ENCODE peak calls at places on chromosomes 5 and 9, in six cellular contexts. H is PC-9, A is testis, O is GM23338, S is A549, L is caudate nucleus. M is an unnamed sample.

GRCh38 chr9:133112361-133113026 is 8.5 kb downstream of the RALGDS start:
- DNase-seq in O (no peak), H (no peak), A (no peak), S (no peak), L (no peak), M (peak; percentile 88)

GRCh38 chr5:179143446-179143845 is 83.3 kb downstream of the ZNF354C start:
- DNase-seq in A (no peak), O (peak; percentile 79), L (no peak), S (no peak), H (no peak), M (no peak)

GRCh38 chr5:78598973-78599372 is 49.6 kb downstream of the LHFPL2 start:
- DNase-seq in O (no peak), S (no peak), A (no peak), H (no peak), L (no peak), M (no peak)

GRCh38 chr9:69279084-69279729 is 45.8 kb upstream of the ENTREP1 start:
- DNase-seq in S (no peak), O (no peak), L (no peak), H (no peak), A (no peak), M (no peak)

GRCh38 chr5:124871299-124871698 is 124.9 kb upstream of the ZNF608 start:
- DNase-seq in A (no peak), L (no peak), S (no peak), H (no peak), O (no peak), M (no peak)

GRCh38 chr5:88683506-88684135 is 199.4 kb downstream of the MEF2C start:
- DNase-seq in L (peak; percentile 57), A (no peak), S (peak; percentile 47), O (peak; percentile 90), H (no peak), M (no peak)

GRCh38 chr9:3746296-3747275 is 220.8 kb upstream of the RFX3 start:
- DNase-seq in O (no peak), S (peak; percentile 46), A (no peak), L (no peak), H (no peak), M (peak; percentile 28)

GRCh38 chr9:137348781-137349470 is 46.9 kb upstream of the NRARP start:
- DNase-seq in S (no peak), H (no peak), L (no peak), A (no peak), O (no peak), M (no peak)

GRCh38 chr9:95874303-95874988 is 1.0 kb upstream of the ERCC6L2 start:
- DNase-seq in A (no peak), L (no peak), O (peak; percentile 35), S (no peak), H (peak; percentile 11), M (peak; percentile 43)

GRCh38 chr9:88775037-88775471 is 216.2 kb upstream of the S1PR3 start:
- DNase-seq in H (peak; percentile 41), L (no peak), A (peak; percentile 79), O (no peak), S (no peak), M (peak; percentile 51)

GRCh38 chr5:164188733-164189148 is 683.3 kb downstream of the MAT2B start:
- DNase-seq in H (no peak), L (no peak), A (peak; percentile 32), O (no peak), S (no peak), M (no peak)

GRCh38 chr5:114447084-114447773 is 85.4 kb downstream of the KCNN2 start:
- DNase-seq in A (no peak), L (no peak), O (peak; percentile 72), H (no peak), S (peak; percentile 6), M (no peak)

GRCh38 chr9:971901-972511 is 4.4 kb upstream of the DMRT3 start:
- DNase-seq in H (no peak), L (no peak), S (no peak), A (peak; percentile 78), O (peak; percentile 93), M (no peak)

GRCh38 chr9:8474937-8475336 is 675.4 kb upstream of the DMAC1 start:
- DNase-seq in H (no peak), S (no peak), L (no peak), O (no peak), A (no peak), M (no peak)

GRCh38 chr5:398475-399295 is 44.3 kb upstream of the EXOC3 start:
- DNase-seq in A (no peak), L (no peak), O (peak; percentile 60), S (no peak), H (no peak), M (no peak)

GRCh38 chr5:57434227-57434640 is 48.4 kb downstream of the ACTBL2 start:
- DNase-seq in S (no peak), L (no peak), H (peak; percentile 15), A (no peak), O (no peak), M (no peak)

GRCh38 chr5:22779499-22779898 is 73.6 kb downstream of the CDH12 start:
- DNase-seq in L (no peak), A (no peak), O (no peak), H (no peak), S (no peak), M (no peak)

GRCh38 chr9:122036988-122037387 is 56.1 kb downstream of the TTLL11 start:
- DNase-seq in A (no peak), L (no peak), O (no peak), S (no peak), H (no peak), M (no peak)

GRCh38 chr5:26945881-26946280 is 92.5 kb downstream of the CDH9 start:
- DNase-seq in H (no peak), O (peak; percentile 5), S (no peak), A (no peak), L (no peak), M (no peak)

GRCh38 chr5:131022811-131023210 is 142.2 kb downstream of the HINT1 start:
- DNase-seq in S (no peak), O (no peak), L (no peak), H (no peak), A (no peak), M (no peak)

GRCh38 chr5:105952875-105953274 is 1717.9 kb downstream of the EFNA5 start:
- DNase-seq in H (no peak), S (no peak), O (no peak), A (no peak), L (no peak), M (no peak)

GRCh38 chr9:133048595-133048994 is 13.2 kb upstream of the CEL start:
- DNase-seq in S (peak; percentile 46), H (peak; percentile 34), L (no peak), O (peak; percentile 46), A (peak; percentile 37), M (peak; percentile 61)

GRCh38 chr9:4984171-4984570 is 901 bp upstream of the JAK2 start:
- DNase-seq in O (no peak), L (no peak), S (peak; percentile 15), A (peak; percentile 59), H (no peak), M (no peak)

DNA sequence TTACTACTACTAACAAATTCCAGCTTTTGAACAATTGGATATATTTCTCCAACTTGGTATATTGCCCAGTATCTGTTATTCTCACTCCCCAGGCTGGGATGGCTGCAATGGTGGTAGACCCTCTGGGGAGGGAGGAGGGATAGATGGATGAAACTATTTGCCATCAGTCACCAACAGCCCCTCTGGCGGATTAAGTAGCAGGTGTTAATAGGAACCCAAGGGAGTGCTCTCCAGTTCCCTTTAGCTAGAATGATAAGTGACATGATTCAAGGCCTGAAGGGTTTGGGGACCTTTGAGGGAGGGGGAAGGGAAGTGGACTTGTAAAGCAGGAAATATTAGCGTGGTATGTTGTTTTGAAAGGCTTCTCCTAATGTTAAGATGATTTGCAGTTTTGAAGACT is 824.0 kb upstream of the ARRDC3 start:
- DNase-seq in L (no peak), O (no peak), H (no peak), S (no peak), A (no peak), M (no peak)
- H3K27ac ChIP-seq in L (no peak overlapping the region), O (no peak overlapping the region), H (no peak overlapping the region), S (no peak overlapping the region), A (no peak overlapping the region), M (no peak overlapping the region)

GRCh38 chr5:6875376-6875775 is 162.1 kb downstream of the TENT4A start:
- DNase-seq in H (peak; percentile 47), O (no peak), L (no peak), A (no peak), S (no peak), M (no peak)
- H3K27ac ChIP-seq in H (no peak overlapping the region), O (no peak overlapping the region), L (no peak overlapping the region), A (no peak overlapping the region), S (no peak overlapping the region), M (no peak overlapping the region)

GRCh38 chr5:119344231-119344630 is 11.6 kb upstream of the TNFAIP8 start:
- DNase-seq in H (no peak), S (no peak), A (no peak), L (no peak), O (no peak), M (no peak)

GRCh38 chr5:119342414-119342813 is 13.4 kb upstream of the TNFAIP8 start:
- DNase-seq in O (no peak), L (no peak), S (no peak), H (no peak), A (no peak), M (no peak)

GRCh38 chr5:119343042-119343441 is 12.8 kb upstream of the TNFAIP8 start:
- DNase-seq in S (no peak), H (no peak), L (no peak), A (no peak), O (no peak), M (no peak)

GRCh38 chr5:119341452-119342349 is 14.1 kb upstream of the TNFAIP8 start:
- DNase-seq in A (no peak), O (no peak), S (no peak), H (no peak), L (no peak), M (no peak)

DNA sequence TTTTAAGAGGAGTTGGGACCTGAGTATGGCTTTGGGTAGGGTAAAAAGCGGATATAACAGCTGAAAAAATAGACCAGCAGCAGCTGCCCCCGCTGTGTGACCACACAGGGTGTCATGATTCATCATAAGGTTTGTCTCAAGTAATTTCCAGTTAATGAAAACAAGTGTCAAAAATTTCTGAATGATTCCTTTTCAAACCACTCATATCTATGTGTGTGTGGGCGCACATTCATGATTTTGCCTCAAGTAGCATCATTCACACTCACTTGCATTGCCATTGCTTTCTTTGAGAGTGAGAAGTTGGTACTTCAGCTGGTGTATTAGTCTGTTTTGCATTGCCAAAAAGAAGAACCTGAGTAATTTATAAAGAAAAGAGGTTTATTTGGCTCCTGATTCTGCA is 12.1 kb upstream of the TNFAIP8 start:
- DNase-seq in O (no peak), H (no peak), A (no peak), L (no peak), S (no peak), M (no peak)
- H3K27ac ChIP-seq in O (no peak overlapping the region), H (no peak overlapping the region), A (no peak overlapping the region), L (no peak overlapping the region), S (no peak overlapping the region), M (no peak overlapping the region)

DNA sequence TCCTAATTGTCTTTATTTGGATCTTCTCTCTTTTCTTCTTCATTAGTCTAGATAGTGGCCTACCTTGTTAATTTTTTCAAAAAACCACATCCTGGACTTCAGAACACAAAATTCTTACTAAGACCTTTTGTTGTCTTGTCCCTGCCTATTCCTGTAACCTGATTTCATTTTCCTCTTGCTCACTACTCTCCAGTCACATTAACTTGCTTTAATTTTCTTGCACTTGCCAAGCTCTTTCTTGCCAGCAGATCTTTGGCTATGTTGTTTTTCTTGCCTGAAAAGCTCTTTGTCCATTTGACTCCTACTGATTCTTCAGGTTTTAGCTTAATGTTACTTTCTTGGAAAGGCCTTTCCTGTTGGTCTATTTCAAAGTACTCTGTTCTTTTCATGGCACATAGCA is 356.8 kb downstream of the OSTF1 start:
- DNase-seq in H (no peak), S (no peak), A (no peak), L (no peak), O (no peak), M (no peak)
- H3K27ac ChIP-seq in H (no peak overlapping the region), S (no peak overlapping the region), A (peak overlapping the region; percentile 45), L (no peak overlapping the region), O (no peak overlapping the region), M (no peak overlapping the region)

M was measured in adrenal gland.